ENCODE peak calls at places on chromosomes 5 and 9, in nine cellular contexts. One of them, this sample, is unnamed.

GRCh38 chr9:103335461-103335860 is 340.3 kb downstream of the CYLC2 start:
- DNase-seq in GM23338: no peak
- DNase-seq in CD8-positive, alpha-beta T cell: no peak
- DNase-seq in AG10803: no peak
- DNase-seq in lower lobe of right lung: no peak
- DNase-seq in A549: no peak
- DNase-seq in activated B cell treated with CpG ODN at 0.5 μM for 24 hours: no peak
- DNase-seq in sigmoid colon: no peak
- DNase-seq in cardiac muscle cell: no peak
- DNase-seq in this sample: no peak

GRCh38 chr5:94374336-94374735 is 244.1 kb downstream of the KIAA0825 start:
- DNase-seq in AG10803: no peak
- DNase-seq in CD8-positive, alpha-beta T cell: no peak
- DNase-seq in sigmoid colon: no peak
- DNase-seq in lower lobe of right lung: no peak
- DNase-seq in cardiac muscle cell: no peak
- DNase-seq in activated B cell treated with CpG ODN at 0.5 μM for 24 hours: no peak
- DNase-seq in A549: no peak
- DNase-seq in GM23338: no peak
- DNase-seq in this sample: no peak

GRCh38 chr5:13944564-13945195 is at the start of gene DNAH5:
- DNase-seq in cardiac muscle cell: no peak
- DNase-seq in GM23338: no peak
- DNase-seq in CD8-positive, alpha-beta T cell: no peak
- DNase-seq in activated B cell treated with CpG ODN at 0.5 μM for 24 hours: no peak
- DNase-seq in A549: no peak
- DNase-seq in AG10803: peak
- DNase-seq in sigmoid colon: no peak
- DNase-seq in lower lobe of right lung: no peak
- DNase-seq in this sample: no peak

GRCh38 chr9:96176901-96177718 is 124.9 kb downstream of the HSD17B3 start:
- DNase-seq in lower lobe of right lung: no peak
- DNase-seq in sigmoid colon: no peak
- DNase-seq in GM23338: peak
- DNase-seq in AG10803: no peak
- DNase-seq in cardiac muscle cell: no peak
- DNase-seq in CD8-positive, alpha-beta T cell: no peak
- DNase-seq in A549: no peak
- DNase-seq in activated B cell treated with CpG ODN at 0.5 μM for 24 hours: no peak
- DNase-seq in this sample: peak

GRCh38 chr9:79812507-79813261 is 240.9 kb downstream of the TLE4 start:
- DNase-seq in AG10803: peak
- DNase-seq in activated B cell treated with CpG ODN at 0.5 μM for 24 hours: no peak
- DNase-seq in CD8-positive, alpha-beta T cell: no peak
- DNase-seq in A549: no peak
- DNase-seq in GM23338: peak
- DNase-seq in sigmoid colon: no peak
- DNase-seq in lower lobe of right lung: no peak
- DNase-seq in cardiac muscle cell: no peak
- DNase-seq in this sample: no peak

GRCh38 chr9:34419716-34420504 is 38.5 kb downstream of the FAM219A start:
- DNase-seq in sigmoid colon: no peak
- DNase-seq in A549: no peak
- DNase-seq in GM23338: no peak
- DNase-seq in AG10803: no peak
- DNase-seq in CD8-positive, alpha-beta T cell: no peak
- DNase-seq in lower lobe of right lung: no peak
- DNase-seq in activated B cell treated with CpG ODN at 0.5 μM for 24 hours: no peak
- DNase-seq in cardiac muscle cell: no peak
- DNase-seq in this sample: no peak

GRCh38 chr5:102536323-102536928 is 37.6 kb upstream of the SLCO6A1 start:
- DNase-seq in GM23338: no peak
- DNase-seq in A549: no peak
- DNase-seq in cardiac muscle cell: peak
- DNase-seq in sigmoid colon: no peak
- DNase-seq in AG10803: peak
- DNase-seq in CD8-positive, alpha-beta T cell: no peak
- DNase-seq in lower lobe of right lung: no peak
- DNase-seq in activated B cell treated with CpG ODN at 0.5 μM for 24 hours: no peak
- DNase-seq in this sample: no peak

GRCh38 chr9:93245437-93245970 is 61.6 kb downstream of the WNK2 start:
- DNase-seq in A549: no peak
- DNase-seq in GM23338: no peak
- DNase-seq in cardiac muscle cell: no peak
- DNase-seq in CD8-positive, alpha-beta T cell: no peak
- DNase-seq in sigmoid colon: no peak
- DNase-seq in lower lobe of right lung: no peak
- DNase-seq in AG10803: no peak
- DNase-seq in activated B cell treated with CpG ODN at 0.5 μM for 24 hours: no peak
- DNase-seq in this sample: no peak

GRCh38 chr9:113446323-113446740 is 17.2 kb upstream of the RGS3 start:
- DNase-seq in lower lobe of right lung: no peak
- DNase-seq in cardiac muscle cell: peak
- DNase-seq in GM23338: peak
- DNase-seq in sigmoid colon: no peak
- DNase-seq in A549: peak
- DNase-seq in AG10803: peak
- DNase-seq in activated B cell treated with CpG ODN at 0.5 μM for 24 hours: no peak
- DNase-seq in CD8-positive, alpha-beta T cell: no peak
- DNase-seq in this sample: peak

GRCh38 chr5:124979174-124979573 is 232.7 kb upstream of the ZNF608 start:
- DNase-seq in activated B cell treated with CpG ODN at 0.5 μM for 24 hours: no peak
- DNase-seq in CD8-positive, alpha-beta T cell: no peak
- DNase-seq in cardiac muscle cell: no peak
- DNase-seq in GM23338: peak
- DNase-seq in sigmoid colon: no peak
- DNase-seq in lower lobe of right lung: no peak
- DNase-seq in A549: no peak
- DNase-seq in AG10803: no peak
- DNase-seq in this sample: peak

GRCh38 chr9:89781838-89782237 is 177.0 kb downstream of the GADD45G start:
- DNase-seq in cardiac muscle cell: no peak
- DNase-seq in sigmoid colon: no peak
- DNase-seq in AG10803: no peak
- DNase-seq in activated B cell treated with CpG ODN at 0.5 μM for 24 hours: peak
- DNase-seq in A549: no peak
- DNase-seq in lower lobe of right lung: no peak
- DNase-seq in CD8-positive, alpha-beta T cell: no peak
- DNase-seq in GM23338: no peak
- DNase-seq in this sample: no peak

GRCh38 chr5:52767766-52768480 is 19.8 kb upstream of the ITGA1 start:
- DNase-seq in cardiac muscle cell: no peak
- DNase-seq in AG10803: no peak
- DNase-seq in lower lobe of right lung: no peak
- DNase-seq in sigmoid colon: no peak
- DNase-seq in activated B cell treated with CpG ODN at 0.5 μM for 24 hours: no peak
- DNase-seq in A549: no peak
- DNase-seq in CD8-positive, alpha-beta T cell: no peak
- DNase-seq in GM23338: no peak
- DNase-seq in this sample: no peak

GRCh38 chr9:38309324-38310195 is 82.9 kb upstream of the ALDH1B1 start:
- DNase-seq in sigmoid colon: no peak
- DNase-seq in lower lobe of right lung: no peak
- DNase-seq in cardiac muscle cell: peak
- DNase-seq in GM23338: peak
- DNase-seq in activated B cell treated with CpG ODN at 0.5 μM for 24 hours: no peak
- DNase-seq in CD8-positive, alpha-beta T cell: no peak
- DNase-seq in A549: no peak
- DNase-seq in AG10803: peak
- DNase-seq in this sample: no peak

GRCh38 chr9:134063088-134063875 is 4.5 kb downstream of the BRD3 start:
- DNase-seq in CD8-positive, alpha-beta T cell: no peak
- DNase-seq in sigmoid colon: peak
- DNase-seq in lower lobe of right lung: peak
- DNase-seq in GM23338: no peak
- DNase-seq in cardiac muscle cell: no peak
- DNase-seq in AG10803: no peak
- DNase-seq in A549: no peak
- DNase-seq in activated B cell treated with CpG ODN at 0.5 μM for 24 hours: no peak
- DNase-seq in this sample: peak

GRCh38 chr9:112705773-112706427 is 12.0 kb downstream of the INIP start:
- DNase-seq in AG10803: peak
- DNase-seq in A549: no peak
- DNase-seq in CD8-positive, alpha-beta T cell: no peak
- DNase-seq in activated B cell treated with CpG ODN at 0.5 μM for 24 hours: no peak
- DNase-seq in lower lobe of right lung: no peak
- DNase-seq in cardiac muscle cell: peak
- DNase-seq in sigmoid colon: no peak
- DNase-seq in GM23338: peak
- DNase-seq in this sample: no peak

GRCh38 chr9:22256381-22256780 is 190.2 kb upstream of the DMRTA1 start:
- DNase-seq in activated B cell treated with CpG ODN at 0.5 μM for 24 hours: no peak
- DNase-seq in lower lobe of right lung: no peak
- DNase-seq in AG10803: no peak
- DNase-seq in GM23338: no peak
- DNase-seq in CD8-positive, alpha-beta T cell: no peak
- DNase-seq in sigmoid colon: no peak
- DNase-seq in cardiac muscle cell: no peak
- DNase-seq in A549: no peak
- DNase-seq in this sample: no peak

GRCh38 chr5:124655943-124656459 is 90.4 kb downstream of the ZNF608 start:
- DNase-seq in cardiac muscle cell: peak
- DNase-seq in CD8-positive, alpha-beta T cell: no peak
- DNase-seq in activated B cell treated with CpG ODN at 0.5 μM for 24 hours: no peak
- DNase-seq in A549: peak
- DNase-seq in AG10803: peak
- DNase-seq in sigmoid colon: no peak
- DNase-seq in GM23338: no peak
- DNase-seq in lower lobe of right lung: no peak
- DNase-seq in this sample: peak

GRCh38 chr5:132274050-132274869 is 16.8 kb downstream of the PDLIM4 start:
- DNase-seq in cardiac muscle cell: no peak
- DNase-seq in A549: no peak
- DNase-seq in GM23338: no peak
- DNase-seq in lower lobe of right lung: no peak
- DNase-seq in CD8-positive, alpha-beta T cell: no peak
- DNase-seq in AG10803: no peak
- DNase-seq in sigmoid colon: no peak
- DNase-seq in activated B cell treated with CpG ODN at 0.5 μM for 24 hours: no peak
- DNase-seq in this sample: no peak

GRCh38 chr5:90824436-90824835 is 265.8 kb downstream of the ADGRV1 start:
- DNase-seq in CD8-positive, alpha-beta T cell: no peak
- DNase-seq in lower lobe of right lung: no peak
- DNase-seq in sigmoid colon: no peak
- DNase-seq in A549: no peak
- DNase-seq in cardiac muscle cell: no peak
- DNase-seq in GM23338: no peak
- DNase-seq in activated B cell treated with CpG ODN at 0.5 μM for 24 hours: no peak
- DNase-seq in AG10803: no peak
- DNase-seq in this sample: no peak

GRCh38 chr5:4087110-4087509 is 491.5 kb downstream of the IRX1 start:
- DNase-seq in cardiac muscle cell: no peak
- DNase-seq in GM23338: no peak
- DNase-seq in lower lobe of right lung: no peak
- DNase-seq in AG10803: no peak
- DNase-seq in activated B cell treated with CpG ODN at 0.5 μM for 24 hours: no peak
- DNase-seq in CD8-positive, alpha-beta T cell: no peak
- DNase-seq in sigmoid colon: no peak
- DNase-seq in A549: no peak
- DNase-seq in this sample: no peak

DNA sequence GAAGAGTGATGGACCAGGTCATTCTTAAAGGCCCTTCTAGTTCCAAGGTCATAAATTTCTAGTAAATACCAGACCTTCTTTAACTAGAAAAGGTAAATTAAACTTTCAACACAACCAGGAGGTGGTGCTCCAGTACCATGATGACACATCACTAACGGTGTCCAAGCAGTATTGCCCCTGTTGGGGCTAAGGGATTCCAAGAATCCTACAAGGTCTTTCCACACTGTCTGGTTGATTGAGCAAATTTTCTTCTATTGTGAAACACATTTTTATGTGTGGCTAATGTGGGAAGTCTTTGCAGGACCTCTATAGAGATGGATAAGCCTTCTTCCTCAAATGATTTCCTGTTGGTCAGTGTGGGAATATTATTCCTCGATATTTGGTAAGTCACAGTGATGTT is 459.6 kb upstream of the PAPPA start:
- DNase-seq in sigmoid colon: no peak
- DNase-seq in cardiac muscle cell: peak
- DNase-seq in A549: peak
- DNase-seq in activated B cell treated with CpG ODN at 0.5 μM for 24 hours: no peak
- DNase-seq in GM23338: peak
- DNase-seq in lower lobe of right lung: no peak
- DNase-seq in AG10803: peak
- DNase-seq in CD8-positive, alpha-beta T cell: no peak
- DNase-seq in this sample: peak
- TF ChIP-seq CTCF in sigmoid colon: no peak
- TF ChIP-seq CTCF in cardiac muscle cell: peak
- TF ChIP-seq CTCF in A549: peak
- TF ChIP-seq CTCF in activated B cell treated with CpG ODN at 0.5 μM for 24 hours: no peak
- TF ChIP-seq CTCF in GM23338: peak
- TF ChIP-seq CTCF in lower lobe of right lung: no peak
- TF ChIP-seq CTCF in AG10803: peak
- TF ChIP-seq CTCF in CD8-positive, alpha-beta T cell: no peak
- TF ChIP-seq CTCF in this sample: no peak

GRCh38 chr9:137304383-137305059 is 2.5 kb upstream of the NRARP start:
- DNase-seq in AG10803: no peak
- DNase-seq in activated B cell treated with CpG ODN at 0.5 μM for 24 hours: no peak
- DNase-seq in sigmoid colon: no peak
- DNase-seq in cardiac muscle cell: no peak
- DNase-seq in CD8-positive, alpha-beta T cell: no peak
- DNase-seq in A549: no peak
- DNase-seq in GM23338: no peak
- DNase-seq in lower lobe of right lung: no peak
- DNase-seq in this sample: peak
- TF ChIP-seq CTCF in AG10803: no peak
- TF ChIP-seq CTCF in activated B cell treated with CpG ODN at 0.5 μM for 24 hours: no peak
- TF ChIP-seq CTCF in sigmoid colon: no peak
- TF ChIP-seq CTCF in cardiac muscle cell: peak
- TF ChIP-seq CTCF in CD8-positive, alpha-beta T cell: no peak
- TF ChIP-seq CTCF in A549: no peak
- TF ChIP-seq CTCF in GM23338: no peak
- TF ChIP-seq CTCF in lower lobe of right lung: peak
- TF ChIP-seq CTCF in this sample: no peak

GRCh38 chr9:129835128-129835859 is at the start of the genes C9orf78 and USP20:
- DNase-seq in AG10803: peak
- DNase-seq in CD8-positive, alpha-beta T cell: peak
- DNase-seq in lower lobe of right lung: peak
- DNase-seq in GM23338: peak
- DNase-seq in sigmoid colon: peak
- DNase-seq in A549: peak
- DNase-seq in activated B cell treated with CpG ODN at 0.5 μM for 24 hours: peak
- DNase-seq in cardiac muscle cell: peak
- DNase-seq in this sample: peak
- TF ChIP-seq CTCF in AG10803: no peak
- TF ChIP-seq CTCF in CD8-positive, alpha-beta T cell: no peak
- TF ChIP-seq CTCF in lower lobe of right lung: no peak
- TF ChIP-seq CTCF in GM23338: no peak
- TF ChIP-seq CTCF in sigmoid colon: no peak
- TF ChIP-seq CTCF in A549: no peak
- TF ChIP-seq CTCF in activated B cell treated with CpG ODN at 0.5 μM for 24 hours: no peak
- TF ChIP-seq CTCF in cardiac muscle cell: no peak
- TF ChIP-seq CTCF in this sample: no peak

DNA sequence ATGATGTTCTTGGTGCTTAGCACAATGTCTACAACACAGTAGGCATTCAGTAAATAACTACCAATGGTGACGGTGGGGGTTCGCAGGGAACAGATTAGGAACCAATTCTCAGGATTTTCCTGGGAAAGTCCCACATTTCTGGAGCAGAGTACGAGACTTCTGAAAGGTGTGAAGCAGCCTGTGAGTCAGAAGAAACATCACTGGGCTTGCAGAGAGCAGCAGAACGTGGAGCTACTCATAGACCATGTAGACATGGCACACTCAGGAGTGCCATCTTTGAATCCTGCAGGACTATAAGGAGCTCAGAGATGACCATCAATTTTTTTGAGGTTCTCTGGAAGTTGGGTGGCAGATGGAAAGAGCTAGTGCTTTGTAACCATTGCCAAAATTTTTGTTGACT is 106.6 kb upstream of the ANKRD55 start:
- DNase-seq in sigmoid colon: no peak
- DNase-seq in CD8-positive, alpha-beta T cell: no peak
- DNase-seq in lower lobe of right lung: no peak
- DNase-seq in cardiac muscle cell: no peak
- DNase-seq in GM23338: no peak
- DNase-seq in AG10803: no peak
- DNase-seq in A549: no peak
- DNase-seq in activated B cell treated with CpG ODN at 0.5 μM for 24 hours: no peak
- DNase-seq in this sample: no peak
- TF ChIP-seq CTCF in sigmoid colon: no peak
- TF ChIP-seq CTCF in CD8-positive, alpha-beta T cell: no peak
- TF ChIP-seq CTCF in lower lobe of right lung: no peak
- TF ChIP-seq CTCF in cardiac muscle cell: no peak
- TF ChIP-seq CTCF in GM23338: no peak
- TF ChIP-seq CTCF in AG10803: no peak
- TF ChIP-seq CTCF in A549: no peak
- TF ChIP-seq CTCF in activated B cell treated with CpG ODN at 0.5 μM for 24 hours: no peak
- TF ChIP-seq CTCF in this sample: no peak